ENCODE peak calls at places on chromosomes 13 and 19, in seven cellular contexts. U is fibroblast of lung, B is GM23248, E is endothelial cell of umbilical vein, K is IMR-90, W is neural progenitor cell, N is keratinocyte. Z is an unnamed sample.

GRCh38 chr19:4052993-4053422 is 13.7 kb downstream of the ZBTB7A start:
- DNase-seq in U (no peak), B (no peak), E (no peak), K (no peak), W (no peak), N (no peak), Z (no peak)

GRCh38 chr13:47901451-47901850 is 99.6 kb downstream of the SUCLA2 start:
- DNase-seq in U (no peak), B (peak; percentile 54), E (no peak), K (peak; percentile 37), W (peak; percentile 13), N (no peak), Z (no peak)

GRCh38 chr13:107590556-107590955 is 624.8 kb downstream of the LIG4 start:
- DNase-seq in U (peak; percentile 14), B (no peak), E (no peak), K (peak; percentile 83), W (no peak), N (no peak), Z (no peak)

GRCh38 chr19:50432221-50432626 is 468 bp upstream of the MYBPC2 start:
- DNase-seq in U (no peak), B (peak; percentile 16), E (no peak), K (no peak), W (peak; percentile 83), N (no peak), Z (no peak)

GRCh38 chr19:31220540-31220939 is 128.7 kb downstream of the TSHZ3 start:
- DNase-seq in U (no peak), B (no peak), E (no peak), K (no peak), W (peak; percentile 9), N (no peak), Z (peak; percentile 29)

GRCh38 chr19:13839193-13839937 is 37.6 kb upstream of the NANOS3 start:
- DNase-seq in U (peak; percentile 72), B (peak; percentile 94), E (peak; percentile 87), K (peak; percentile 84), W (peak; percentile 44), N (no peak), Z (peak; percentile 83)

GRCh38 chr13:74036373-74036772 is 97.8 kb downstream of the KLF12 start:
- DNase-seq in U (no peak), B (no peak), E (no peak), K (no peak), W (no peak), N (peak; percentile 28), Z (peak; percentile 87)

GRCh38 chr13:95788100-95788463 is 111.1 kb downstream of the DNAJC3 start:
- DNase-seq in U (no peak), B (no peak), E (no peak), K (no peak), W (no peak), N (no peak), Z (no peak)

GRCh38 chr13:106095406-106095805 is 440.1 kb downstream of the EFNB2 start:
- DNase-seq in U (no peak), B (no peak), E (no peak), K (no peak), W (no peak), N (no peak), Z (no peak)

GRCh38 chr19:10625003-10625761 is at the start of gene SLC44A2:
- DNase-seq in U (peak; percentile 62), B (peak; percentile 86), E (peak; percentile 41), K (peak; percentile 35), W (peak; percentile 94), N (no peak), Z (peak; percentile 77)

GRCh38 chr19:2600914-2601870 is 101.3 kb downstream of the GNG7 start:
- DNase-seq in U (no peak), B (no peak), E (no peak), K (no peak), W (no peak), N (no peak), Z (no peak)

GRCh38 chr19:17304386-17305047 is 1.2 kb upstream of the MRPL34 start:
- DNase-seq in U (no peak), B (no peak), E (no peak), K (no peak), W (no peak), N (no peak), Z (no peak)

GRCh38 chr19:17305211-17305516 is 508 bp upstream of the MRPL34 start:
- DNase-seq in U (no peak), B (no peak), E (no peak), K (no peak), W (no peak), N (no peak), Z (no peak)

GRCh38 chr19:17306285-17306714 is 628 bp downstream of the MRPL34 start:
- DNase-seq in U (no peak), B (no peak), E (no peak), K (no peak), W (peak; percentile 77), N (no peak), Z (no peak)

GRCh38 chr19:17303940-17304267 is 679 bp upstream of the ABHD8 start:
- DNase-seq in U (no peak), B (peak; percentile 62), E (no peak), K (no peak), W (no peak), N (no peak), Z (no peak)

DNA sequence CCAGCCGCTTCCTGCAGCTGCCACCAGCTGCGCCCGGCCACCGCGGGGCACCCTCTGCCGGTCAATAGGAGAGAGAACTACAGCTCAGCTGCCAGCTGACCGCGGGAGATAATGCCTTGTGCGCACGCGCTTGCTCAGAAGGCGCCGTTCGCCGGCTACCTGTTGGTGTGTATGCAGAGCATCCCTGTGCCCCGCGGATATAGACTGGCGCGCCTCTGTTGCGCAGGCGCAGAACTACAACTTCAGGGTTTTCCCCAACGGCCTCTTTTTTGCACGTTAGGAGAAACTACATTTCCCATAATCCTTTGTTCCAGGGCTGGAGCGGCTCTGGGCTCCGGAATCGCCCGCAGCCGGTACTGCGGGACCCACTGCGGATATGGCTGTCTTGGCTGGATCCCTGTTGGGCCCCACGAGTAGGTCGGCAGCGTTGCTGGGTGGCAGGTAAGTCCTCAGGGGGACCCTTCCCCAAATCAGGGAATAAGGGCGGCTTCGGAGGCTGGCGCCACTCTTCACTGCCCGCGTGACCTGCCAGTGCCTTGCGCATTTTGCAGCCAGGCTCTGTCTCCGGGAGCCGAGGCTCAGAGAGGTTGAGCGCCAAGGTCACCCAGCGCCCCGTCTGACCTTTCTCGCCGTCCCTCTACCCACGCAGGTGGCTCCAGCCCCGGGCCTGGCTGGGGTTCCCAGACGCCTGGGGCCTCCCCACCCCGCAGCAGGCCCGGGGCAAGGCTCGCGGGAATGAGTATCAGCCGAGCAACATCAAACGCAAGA is at the start of gene MRPL34:
- DNase-seq in U (peak; percentile 99), B (peak; percentile 98), E (peak; percentile 99), K (peak; percentile 99), W (peak; percentile 100), N (peak; percentile 98), Z (peak; percentile 100)
- H2AFZ ChIP-seq in U (peak within 1 kb of the TSS; percentile 84), B (peak within 1 kb of the TSS; percentile 93), E (peak within 1 kb of the TSS; percentile 88), K (peak within 1 kb of the TSS; percentile 94), W (peak within 1 kb of the TSS; percentile 77), N (peak within 1 kb of the TSS; percentile 65), Z (peak within 1 kb of the TSS; percentile 86)

GRCh38 chr19:19663292-19664120 is at the start of gene ATP13A1:
- DNase-seq in U (peak; percentile 98), B (peak; percentile 99), E (peak; percentile 96), K (peak; percentile 97), W (peak; percentile 97), N (peak; percentile 69), Z (peak; percentile 98)
- H3K9ac ChIP-seq in U (peak within 1 kb of the TSS; percentile 97), B (peak within 1 kb of the TSS; percentile 90), E (peak within 1 kb of the TSS; percentile 84), K (peak within 1 kb of the TSS; percentile 72), W (peak within 1 kb of the TSS; percentile 68), N (peak within 1 kb of the TSS; percentile 86), Z (peak within 1 kb of the TSS; percentile 62)

GRCh38 chr19:28737021-28737525 is 475.9 kb downstream of the UQCRFS1 start:
- DNase-seq in U (peak; percentile 65), B (peak; percentile 75), E (no peak), K (peak; percentile 44), W (peak; percentile 35), N (no peak), Z (peak; percentile 28)

GRCh38 chr19:28731577-28731976 is 481.4 kb downstream of the UQCRFS1 start:
- DNase-seq in U (no peak), B (no peak), E (no peak), K (no peak), W (no peak), N (no peak), Z (no peak)

GRCh38 chr19:28736528-28736927 is 476.4 kb downstream of the UQCRFS1 start:
- DNase-seq in U (peak; percentile 0), B (no peak), E (no peak), K (no peak), W (no peak), N (no peak), Z (no peak)

GRCh38 chr19:28737526-28737925 is 475.4 kb downstream of the UQCRFS1 start:
- DNase-seq in U (no peak), B (peak; percentile 10), E (no peak), K (no peak), W (peak; percentile 37), N (no peak), Z (peak; percentile 5)
- H2AFZ ChIP-seq in U (peak overlapping the region; percentile 13), B (peak overlapping the region; percentile 96), E (no peak overlapping the region), K (no peak overlapping the region), W (peak overlapping the region; percentile 83), N (peak overlapping the region; percentile 9), Z (peak overlapping the region; percentile 12)

GRCh38 chr19:5999693-6000092 is 21.8 kb upstream of the RANBP3 start:
- DNase-seq in U (no peak), B (no peak), E (no peak), K (no peak), W (no peak), N (no peak), Z (no peak)

GRCh38 chr19:6005321-6006069 is 27.6 kb upstream of the RANBP3 start:
- DNase-seq in U (no peak), B (no peak), E (no peak), K (no peak), W (no peak), N (no peak), Z (no peak)

GRCh38 chr19:6000228-6000847 is 22.4 kb upstream of the RANBP3 start:
- DNase-seq in U (no peak), B (no peak), E (no peak), K (no peak), W (no peak), N (no peak), Z (no peak)

GRCh38 chr19:6003976-6004375 is 26.0 kb upstream of the RANBP3 start:
- DNase-seq in U (no peak), B (no peak), E (no peak), K (no peak), W (no peak), N (no peak), Z (no peak)

DNA sequence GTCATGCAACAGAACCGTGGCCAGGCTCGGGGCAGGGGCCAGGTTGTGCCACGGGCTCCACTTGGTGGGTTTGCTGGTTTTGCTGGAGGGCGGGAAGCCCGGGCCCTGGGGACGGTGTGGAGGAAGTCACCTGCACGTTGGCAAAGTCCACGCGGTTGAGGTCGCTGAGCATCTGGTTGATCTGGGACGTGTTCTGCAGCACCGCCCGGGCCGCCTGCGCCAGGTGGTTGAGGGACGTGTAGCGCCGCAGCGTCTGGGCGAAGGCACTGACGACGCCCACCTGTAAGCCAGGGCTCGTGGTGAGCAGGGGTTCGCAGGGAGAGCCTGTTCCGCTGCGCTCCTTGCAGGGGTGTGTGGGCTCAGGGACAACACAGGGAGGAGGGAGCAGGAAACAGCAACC is 24.7 kb upstream of the RANBP3 start:
- DNase-seq in U (no peak), B (no peak), E (no peak), K (no peak), W (no peak), N (no peak), Z (no peak)
- H3K9ac ChIP-seq in U (no peak overlapping the region), B (no peak overlapping the region), E (no peak overlapping the region), K (no peak overlapping the region), W (no peak overlapping the region), N (no peak overlapping the region), Z (no peak overlapping the region)

DNA sequence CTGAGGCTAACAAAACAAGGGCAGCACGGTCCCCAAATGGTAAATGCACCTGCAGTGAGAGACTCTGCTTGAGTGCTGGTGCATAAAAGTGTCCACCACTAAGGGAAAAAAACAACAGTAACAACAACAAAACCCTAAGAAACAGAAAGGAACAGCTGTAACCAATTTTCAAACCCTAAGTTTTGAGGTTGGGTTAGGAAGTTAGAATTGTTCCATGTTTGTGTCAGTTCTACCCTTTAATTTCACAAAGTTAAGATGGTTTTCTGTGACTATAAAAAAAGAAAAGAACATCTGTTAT is 234.8 kb downstream of the PCDH9 start:
- DNase-seq in U (no peak), B (no peak), E (no peak), K (no peak), W (no peak), N (no peak), Z (no peak)
- H2AFZ ChIP-seq in U (no peak overlapping the region), B (no peak overlapping the region), E (no peak overlapping the region), K (no peak overlapping the region), W (peak overlapping the region; percentile 47), N (no peak overlapping the region), Z (no peak overlapping the region)

Z was measured in mammary epithelial cell.